ENCODE peak calls at places on chromosomes 3 and 15, in nine cellular contexts. J is cardiac muscle cell, B is GM23248, N is ovary, D is esophagus squamous epithelium, L is testis, X is lower lobe of right lung, S is psoas muscle, K is right cardiac atrium. G is an unnamed sample. For H3K4me1, the result is how much of the 10 kb centered on the place peaks cover.

GRCh38 chr15:101773496-101774100 is 29.7 kb upstream of the OR4F6 start:
- DNase-seq in J (no peak), B (peak), N (no peak), D (no peak), L (no peak), X (no peak), S (no peak), K (no peak), G (no peak)

GRCh38 chr3:188534633-188535032 is 380.7 kb downstream of the LPP start:
- DNase-seq in J (no peak), B (peak), N (no peak), D (no peak), L (no peak), X (no peak), S (no peak), K (no peak), G (no peak)

GRCh38 chr15:51104512-51104911 is 9.8 kb upstream of the TNFAIP8L3 start:
- DNase-seq in J (peak), B (peak), N (peak), D (no peak), L (peak), X (no peak), S (peak), K (peak), G (peak)

GRCh38 chr3:171813897-171814460 is 3.7 kb upstream of the PLD1 start:
- DNase-seq in J (peak), B (peak), N (no peak), D (no peak), L (no peak), X (no peak), S (no peak), K (no peak), G (peak)

GRCh38 chr15:40928351-40928974 is 677 bp upstream of the DLL4 start:
- DNase-seq in J (no peak), B (no peak), N (no peak), D (no peak), L (no peak), X (no peak), S (no peak), K (no peak), G (no peak)

GRCh38 chr3:116247510-116248077 is 197.7 kb downstream of the LSAMP start:
- DNase-seq in J (no peak), B (no peak), N (no peak), D (no peak), L (no peak), X (no peak), S (no peak), K (no peak), G (no peak)

GRCh38 chr15:25804451-25804850 is 58.7 kb downstream of the ATP10A start:
- DNase-seq in J (no peak), B (no peak), N (no peak), D (no peak), L (no peak), X (no peak), S (no peak), K (no peak), G (no peak)

GRCh38 chr3:13108861-13109260 is 35.6 kb upstream of the IQSEC1 start:
- DNase-seq in J (no peak), B (no peak), N (no peak), D (no peak), L (no peak), X (peak), S (no peak), K (no peak), G (no peak)

GRCh38 chr3:196712514-196713413 is 587 bp downstream of the PIGX start:
- DNase-seq in J (peak), B (peak), N (peak), D (no peak), L (peak), X (peak), S (peak), K (peak), G (peak)

GRCh38 chr3:27166888-27167287 is 202.3 kb downstream of the NEK10 start:
- DNase-seq in J (peak), B (peak), N (no peak), D (no peak), L (no peak), X (no peak), S (no peak), K (no peak), G (no peak)

GRCh38 chr3:78322780-78323179 is 1282.9 kb downstream of the ROBO2 start:
- DNase-seq in J (no peak), B (no peak), N (no peak), D (no peak), L (no peak), X (no peak), S (no peak), K (no peak), G (no peak)

GRCh38 chr15:67762610-67763368 is 62.5 kb upstream of the SKOR1 start:
- DNase-seq in J (no peak), B (peak), N (no peak), D (no peak), L (no peak), X (no peak), S (no peak), K (no peak), G (no peak)
- H3K4me1 ChIP-seq in J (under half), B (under half), N (under half), D (under half), L (under half), X (under half), S (under half), K (under half), G (under half)

DNA sequence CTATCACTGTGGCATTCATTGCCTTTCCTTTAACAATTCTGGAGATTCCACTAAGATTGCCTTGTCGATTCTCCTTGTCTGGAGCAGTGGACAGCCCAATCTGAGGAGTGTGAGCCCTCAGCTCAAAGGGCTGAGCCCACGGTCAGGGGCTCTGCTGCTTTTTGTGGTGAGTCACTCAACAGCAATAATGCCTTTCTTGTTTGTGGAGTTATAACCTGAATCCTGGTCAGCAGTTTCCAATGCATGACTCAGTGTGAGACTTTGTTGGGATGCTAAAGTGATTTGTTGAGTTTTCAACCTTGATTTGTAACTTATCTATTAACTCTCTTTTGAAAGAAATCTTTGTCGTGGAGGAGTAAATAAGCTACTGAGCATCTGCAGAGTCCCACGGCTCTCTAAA is 183.5 kb downstream of the TJP1 start:
- DNase-seq in J (peak), B (peak), N (no peak), D (no peak), L (peak), X (no peak), S (no peak), K (no peak), G (no peak)
- H3K4me1 ChIP-seq in J (under half), B (under half), N (under half), D (under half), L (under half), X (under half), S (under half), K (under half), G (under half)

GRCh38 chr3:127796751-127797150 is 25.6 kb downstream of the MGLL start:
- DNase-seq in J (no peak), B (no peak), N (no peak), D (no peak), L (no peak), X (no peak), S (peak), K (no peak), G (no peak)

GRCh38 chr3:127801914-127802313 is 20.4 kb downstream of the MGLL start:
- DNase-seq in J (no peak), B (no peak), N (no peak), D (no peak), L (no peak), X (no peak), S (no peak), K (no peak), G (no peak)

GRCh38 chr3:127798716-127799115 is 23.6 kb downstream of the MGLL start:
- DNase-seq in J (no peak), B (no peak), N (no peak), D (no peak), L (no peak), X (no peak), S (peak), K (no peak), G (no peak)

GRCh38 chr3:127800508-127800907 is 21.8 kb downstream of the MGLL start:
- DNase-seq in J (peak), B (peak), N (no peak), D (no peak), L (no peak), X (no peak), S (no peak), K (no peak), G (no peak)

GRCh38 chr3:127799476-127800222 is 22.7 kb downstream of the MGLL start:
- DNase-seq in J (peak), B (peak), N (no peak), D (no peak), L (no peak), X (no peak), S (peak), K (no peak), G (no peak)
- H3K4me1 ChIP-seq in J (under half), B (under half), N (under half), D (under half), L (under half), X (under half), S (under half), K (under half), G (under half)

GRCh38 chr3:65952842-65953241 is 85.9 kb downstream of the MAGI1 start:
- DNase-seq in J (no peak), B (no peak), N (no peak), D (no peak), L (no peak), X (no peak), S (no peak), K (no peak), G (no peak)
- H3K4me1 ChIP-seq in J (under half), B (under half), N (under half), D (under half), L (under half), X (half or more), S (under half), K (under half), G (half or more)

GRCh38 chr15:85405467-85405866 is 25.1 kb downstream of the AKAP13 start:
- DNase-seq in J (no peak), B (no peak), N (no peak), D (no peak), L (no peak), X (no peak), S (no peak), K (no peak), G (no peak)

GRCh38 chr15:85404922-85405293 is 24.5 kb downstream of the AKAP13 start:
- DNase-seq in J (no peak), B (peak), N (no peak), D (no peak), L (no peak), X (no peak), S (no peak), K (no peak), G (no peak)

GRCh38 chr15:85407421-85408269 is 27.2 kb downstream of the AKAP13 start:
- DNase-seq in J (peak), B (peak), N (no peak), D (no peak), L (no peak), X (no peak), S (no peak), K (no peak), G (no peak)

GRCh38 chr15:85406916-85407315 is 26.5 kb downstream of the AKAP13 start:
- DNase-seq in J (peak), B (peak), N (no peak), D (no peak), L (no peak), X (no peak), S (no peak), K (no peak), G (no peak)

GRCh38 chr15:85408270-85408746 is 27.9 kb downstream of the AKAP13 start:
- DNase-seq in J (no peak), B (no peak), N (no peak), D (no peak), L (no peak), X (no peak), S (no peak), K (no peak), G (no peak)
- H3K4me1 ChIP-seq in J (under half), B (half or more), N (under half), D (under half), L (under half), X (half or more), S (half or more), K (under half), G (half or more)

GRCh38 chr3:50261505-50261904 is 7.4 kb upstream of the SEMA3B start:
- DNase-seq in J (no peak), B (no peak), N (peak), D (no peak), L (no peak), X (no peak), S (no peak), K (no peak), G (no peak)
- H3K4me1 ChIP-seq in J (under half), B (under half), N (under half), D (under half), L (under half), X (half or more), S (under half), K (under half), G (under half)

DNA sequence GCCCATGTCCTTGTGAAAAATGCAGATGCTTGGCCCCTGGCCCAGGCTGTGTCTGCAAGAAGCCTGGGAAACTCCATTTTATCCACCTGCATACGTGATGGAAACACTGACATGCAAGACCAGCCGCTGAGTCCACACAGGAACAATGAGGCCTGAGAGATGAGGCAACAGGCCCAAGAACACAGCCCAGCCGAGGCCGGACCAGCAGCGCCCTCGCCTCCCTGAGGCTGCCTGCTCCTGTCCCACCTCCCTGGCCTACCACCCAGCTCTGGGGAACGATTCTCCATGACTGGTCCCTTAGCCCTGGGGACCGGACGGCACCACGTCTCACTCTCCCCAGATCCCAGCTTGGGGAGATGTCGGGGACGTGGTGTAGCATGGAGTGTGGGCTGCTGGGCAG is 47.5 kb downstream of the HMCES start:
- DNase-seq in J (no peak), B (no peak), N (no peak), D (no peak), L (no peak), X (no peak), S (peak), K (no peak), G (no peak)
- H3K4me1 ChIP-seq in J (under half), B (under half), N (under half), D (under half), L (under half), X (under half), S (under half), K (under half), G (under half)

DNA sequence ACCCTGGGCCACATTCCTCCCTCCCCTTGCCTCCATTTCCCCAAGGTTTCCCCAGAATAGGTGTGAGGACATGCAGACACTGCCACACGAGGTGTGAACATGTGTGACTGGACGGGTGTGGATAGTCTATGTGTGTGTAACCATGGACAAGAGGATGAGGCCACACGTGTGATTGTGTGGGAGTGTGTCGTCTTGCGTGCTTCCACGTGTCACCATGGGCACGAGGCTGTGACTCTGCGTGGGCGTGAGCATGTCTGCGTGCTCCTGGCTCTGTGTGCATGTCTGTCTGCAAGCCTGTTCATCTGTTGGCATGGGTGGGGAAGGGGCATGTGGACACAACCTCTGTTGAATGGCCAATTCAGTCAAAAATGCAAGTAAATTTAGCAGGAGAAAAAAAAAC is 6.2 kb upstream of the MYL3 start:
- DNase-seq in J (no peak), B (peak), N (no peak), D (no peak), L (no peak), X (no peak), S (no peak), K (no peak), G (no peak)
- H3K4me1 ChIP-seq in J (half or more), B (under half), N (under half), D (under half), L (half or more), X (under half), S (under half), K (under half), G (under half)

G was measured in heart left ventricle.